ENCODE peak calls at places on chromosomes 7 and 10, in four cellular contexts. A is heart left ventricle, S is HFFc6, J is endothelial cell. H is an unnamed sample.

GRCh38 chr10:13890617-13891541 is 304.1 kb downstream of the PRPF18 start:
- DNase-seq in A (peak; percentile 48), S (peak; percentile 25), J (no peak), H (no peak)

GRCh38 chr10:101829561-101830315 is 11.5 kb upstream of the OGA start:
- DNase-seq in J (peak; percentile 61), S (no peak), A (no peak), H (peak; percentile 91)

GRCh38 chr10:117860823-117861222 is 185.9 kb downstream of the RAB11FIP2 start:
- DNase-seq in J (no peak), A (no peak), S (no peak), H (no peak)

GRCh38 chr7:36346260-36346831 is 43.3 kb upstream of the ANLN start:
- DNase-seq in S (no peak), A (no peak), J (no peak), H (no peak)

GRCh38 chr10:97229322-97229721 is 43.6 kb upstream of the SLIT1 start:
- DNase-seq in A (no peak), S (peak; percentile 28), J (no peak), H (no peak)

GRCh38 chr10:29712108-29712507 is 77.3 kb upstream of the SVIL start:
- DNase-seq in S (no peak), A (no peak), J (no peak), H (no peak)

GRCh38 chr7:105060394-105060793 is 46.4 kb downstream of the KMT2E start:
- DNase-seq in J (no peak), A (no peak), S (no peak), H (no peak)

GRCh38 chr7:90629306-90629918 is 33.3 kb downstream of the CDK14 start:
- DNase-seq in A (no peak), J (peak; percentile 53), S (peak; percentile 60), H (no peak)

GRCh38 chr10:22656056-22656455 is 58.3 kb downstream of the PIP4K2A start:
- DNase-seq in S (no peak), A (no peak), J (no peak), H (no peak)

GRCh38 chr10:71789871-71790270 is 16.6 kb upstream of the VSIR start:
- DNase-seq in A (no peak), S (no peak), J (no peak), H (no peak)

GRCh38 chr10:75233444-75234016 is 2.2 kb downstream of the COMTD1 start:
- DNase-seq in S (no peak), A (no peak), J (no peak), H (no peak)

GRCh38 chr7:150620061-150620460 is 12.1 kb downstream of the GIMAP6 start:
- DNase-seq in S (no peak), J (no peak), A (no peak), H (no peak)

GRCh38 chr7:50307368-50308012 is 3.0 kb downstream of the IKZF1 start:
- DNase-seq in S (no peak), J (no peak), A (no peak), H (no peak)

GRCh38 chr10:15898046-15898445 is 37.7 kb upstream of the MINDY3 start:
- DNase-seq in S (peak; percentile 21), A (no peak), J (no peak), H (no peak)
- TF ChIP-seq CTCF in S (peak; percentile 75), A (peak; percentile 21), J (peak; percentile 83), H (peak; percentile 16)

GRCh38 chr7:129493555-129493954 is 8.8 kb upstream of the SMKR1 start:
- DNase-seq in J (no peak), A (no peak), S (peak; percentile 33), H (no peak)
- TF ChIP-seq CTCF in J (no peak), A (no peak), S (peak; percentile 43), H (no peak)

GRCh38 chr10:4819067-4819466 is 6.9 kb upstream of the AKR1E2 start:
- DNase-seq in S (no peak), A (no peak), J (no peak), H (no peak)
- TF ChIP-seq CTCF in S (no peak), A (no peak), J (no peak), H (no peak)

GRCh38 chr7:73890541-73891147 is 29.7 kb downstream of the TMEM270 start:
- DNase-seq in A (no peak), J (no peak), S (no peak), H (no peak)

GRCh38 chr7:73887762-73888161 is 26.8 kb downstream of the TMEM270 start:
- DNase-seq in A (no peak), S (no peak), J (no peak), H (no peak)

GRCh38 chr7:73892003-73892975 is 31.3 kb downstream of the TMEM270 start:
- DNase-seq in A (no peak), J (no peak), S (peak; percentile 60), H (no peak)

GRCh38 chr7:73893342-73894101 is 32.6 kb downstream of the TMEM270 start:
- DNase-seq in A (peak; percentile 69), J (no peak), S (no peak), H (no peak)

DNA sequence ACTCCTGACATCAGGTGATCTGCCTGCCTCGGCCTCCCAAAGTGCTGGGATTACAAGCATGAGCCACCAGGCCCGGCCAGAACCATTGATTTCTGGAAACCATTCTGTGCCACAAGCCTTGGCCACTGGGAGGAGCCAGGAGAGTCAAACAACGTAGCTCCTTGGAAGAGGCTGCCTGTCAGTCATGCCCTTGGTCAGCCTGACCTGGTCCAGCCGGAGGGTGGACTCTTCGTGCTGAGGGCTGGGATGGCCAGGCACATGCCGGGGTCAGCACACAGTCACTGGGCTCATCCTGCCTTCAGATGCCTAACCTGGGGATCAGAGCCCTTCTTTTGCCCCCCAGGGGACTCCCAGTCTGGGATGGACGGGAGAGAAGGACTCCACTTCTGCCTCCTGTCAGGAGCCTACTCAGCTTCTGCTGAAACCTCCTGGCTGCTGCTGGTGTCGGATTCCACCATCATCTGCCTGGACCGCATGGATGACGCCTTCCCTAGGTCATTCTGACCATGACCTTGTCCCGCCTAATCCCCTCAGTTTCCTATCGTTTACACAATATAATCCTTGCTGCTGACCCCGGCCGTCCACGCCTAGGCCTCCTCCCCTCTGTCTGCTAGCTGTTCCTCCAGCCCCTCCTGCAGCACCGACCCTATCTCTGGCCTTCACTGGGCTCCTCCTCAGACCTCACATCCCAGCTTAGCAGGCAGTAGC is 30.4 kb downstream of the TMEM270 start:
- DNase-seq in S (peak; percentile 30), A (no peak), J (no peak), H (no peak)
- TF ChIP-seq CTCF in S (peak; percentile 52), A (no peak), J (no peak), H (no peak)

GRCh38 chr7:152522551-152522950 is 86.7 kb upstream of the KMT2C start:
- DNase-seq in J (no peak), A (peak; percentile 23), S (no peak), H (no peak)

GRCh38 chr7:152521420-152522337 is 85.9 kb upstream of the KMT2C start:
- DNase-seq in A (no peak), S (no peak), J (no peak), H (no peak)

GRCh38 chr7:152516216-152516615 is 80.4 kb upstream of the KMT2C start:
- DNase-seq in S (no peak), A (no peak), J (no peak), H (no peak)

GRCh38 chr7:152520861-152521302 is 85.1 kb upstream of the KMT2C start:
- DNase-seq in J (no peak), S (no peak), A (no peak), H (no peak)

DNA sequence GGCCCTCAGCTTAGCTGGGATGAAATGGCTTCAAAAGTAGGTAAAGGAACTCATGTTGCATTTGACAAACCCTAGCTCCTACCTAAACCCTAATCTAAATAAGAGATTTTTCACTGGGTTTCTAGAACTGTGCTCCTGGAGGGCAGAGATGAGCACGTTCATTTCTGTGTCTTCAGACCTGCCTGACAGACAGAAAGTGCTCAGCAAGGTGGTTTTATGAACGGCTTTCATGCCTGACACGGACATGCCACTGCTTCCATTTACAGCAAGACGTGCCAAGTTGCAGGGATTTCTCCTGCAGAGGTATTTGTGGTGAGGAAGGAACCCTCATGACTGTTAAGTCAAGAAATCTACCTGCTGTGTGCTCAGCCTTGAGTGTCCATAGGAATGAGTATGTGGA is 83.5 kb upstream of the KMT2C start:
- DNase-seq in S (no peak), J (no peak), A (no peak), H (no peak)
- TF ChIP-seq CTCF in S (no peak), J (no peak), A (no peak), H (no peak)

DNA sequence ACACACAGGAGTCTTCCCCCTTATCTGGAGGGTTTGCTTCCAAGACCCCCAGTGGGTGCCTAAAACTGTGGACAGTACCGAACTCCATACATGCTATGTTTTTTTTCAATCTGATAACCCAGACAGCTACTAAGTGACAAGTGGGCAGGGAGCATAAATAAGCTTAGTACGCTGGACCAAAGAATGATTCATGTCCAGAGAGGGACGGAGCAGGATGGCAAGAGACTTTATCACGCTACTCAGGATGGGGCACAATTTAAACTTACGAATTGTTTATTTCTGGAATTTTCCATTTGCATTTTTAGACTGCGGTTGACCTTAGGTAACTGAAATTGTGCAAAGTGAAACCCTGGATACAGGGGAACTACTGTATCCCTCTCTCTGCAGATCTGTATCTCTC is 410.0 kb upstream of the MKI67 start:
- DNase-seq in S (no peak), J (no peak), A (no peak), H (no peak)
- TF ChIP-seq CTCF in S (no peak), J (no peak), A (no peak), H (no peak)

GRCh38 chr7:138459300-138460175 is 521 bp upstream of the TRIM24 start:
- DNase-seq in J (peak; percentile 97), S (peak; percentile 96), A (no peak), H (peak; percentile 99)
- TF ChIP-seq CTCF in J (no peak), S (peak; percentile 61), A (peak; percentile 31), H (peak; percentile 50)

GRCh38 chr7:31476073-31476745 is 37.7 kb upstream of the ITPRID1 start:
- DNase-seq in A (no peak), S (no peak), J (no peak), H (no peak)
- TF ChIP-seq CTCF in A (no peak), S (no peak), J (no peak), H (no peak)

DNA sequence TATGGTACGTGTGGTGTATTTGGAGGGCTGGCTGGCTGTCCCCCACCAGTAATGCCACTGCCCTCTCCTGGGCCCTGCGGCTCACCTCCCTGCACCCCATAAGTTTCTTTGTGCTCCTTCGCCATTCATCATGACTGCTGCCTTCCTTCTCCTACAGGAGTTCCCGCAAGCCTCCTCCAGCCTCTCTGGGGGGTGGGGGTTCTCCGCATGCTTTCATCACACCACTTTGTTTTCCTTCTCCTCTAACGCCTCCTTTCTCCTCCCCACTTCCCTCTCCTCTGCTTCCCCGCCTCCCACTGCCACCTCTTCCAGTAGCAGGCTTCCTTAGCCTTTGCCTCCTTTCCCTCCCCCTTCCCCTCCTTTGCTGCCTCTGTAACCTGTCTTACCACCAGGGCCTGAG is 58.1 kb downstream of the PAX2 start:
- DNase-seq in S (no peak), A (no peak), J (no peak), H (no peak)
- TF ChIP-seq CTCF in S (no peak), A (no peak), J (no peak), H (no peak)

H was measured in Peyer's patch.